ENCODE peak calls at places on chromosomes 16 and 17, in four cellular contexts. Y is HT1080, B is neuronal stem cell, S is ovary. U is an unnamed sample.

GRCh38 chr16:81136331-81137011 is 40.3 kb upstream of the GCSH start:
- DNase-seq in Y (no peak), B (no peak), S (no peak), U (no peak)

GRCh38 chr17:46742539-46743270 is 75.8 kb downstream of the WNT3 start:
- DNase-seq in Y (peak; percentile 93), B (no peak), S (no peak), U (peak; percentile 98)

GRCh38 chr16:4371481-4372314 is at the start of gene VASN:
- DNase-seq in Y (peak; percentile 41), B (peak; percentile 73), S (peak; percentile 90), U (peak; percentile 63)

GRCh38 chr17:48351916-48352332 is 78.1 kb downstream of the SKAP1 start:
- DNase-seq in Y (peak; percentile 74), B (peak; percentile 30), S (no peak), U (peak; percentile 47)

GRCh38 chr17:78347453-78347852 is 12.4 kb downstream of the SOCS3 start:
- DNase-seq in Y (no peak), B (no peak), S (no peak), U (no peak)

GRCh38 chr16:76059186-76059585 is 218.0 kb upstream of the CNTNAP4 start:
- DNase-seq in Y (peak; percentile 88), B (no peak), S (no peak), U (no peak)

GRCh38 chr17:74970395-74970794 is 2.2 kb downstream of the HID1 start:
- DNase-seq in Y (no peak), B (no peak), S (no peak), U (no peak)

GRCh38 chr17:36943250-36944220 is 5.2 kb upstream of the AATF start:
- DNase-seq in Y (no peak), B (no peak), S (no peak), U (no peak)

GRCh38 chr17:68509151-68510057 is 2.8 kb upstream of the PRKAR1A start:
- DNase-seq in Y (peak; percentile 22), B (no peak), S (peak; percentile 64), U (no peak)

GRCh38 chr17:31740611-31741082 is 118.4 kb downstream of the COPRS start:
- DNase-seq in Y (peak; percentile 37), B (no peak), S (no peak), U (peak; percentile 95)

GRCh38 chr17:26962255-26963162 is 331.4 kb upstream of the WSB1 start:
- DNase-seq in Y (no peak), B (no peak), S (no peak), U (no peak)

GRCh38 chr17:49565948-49566491 is 9.7 kb upstream of the NXPH3 start:
- DNase-seq in Y (no peak), B (no peak), S (peak; percentile 89), U (no peak)

GRCh38 chr16:75236736-75237397 is 14.6 kb downstream of the BCAR1 start:
- DNase-seq in Y (no peak), B (no peak), S (peak; percentile 24), U (peak; percentile 0)

GRCh38 chr16:8644513-8645140 is 23.1 kb downstream of the METTL22 start:
- DNase-seq in Y (no peak), B (no peak), S (no peak), U (no peak)

GRCh38 chr16:8966781-8967436 is 3.2 kb upstream of the USP7 start:
- DNase-seq in Y (no peak), B (no peak), S (no peak), U (no peak)

GRCh38 chr17:45341389-45342158 is 24.8 kb upstream of the MAP3K14 start:
- DNase-seq in Y (peak; percentile 100), B (peak; percentile 41), S (no peak), U (peak; percentile 83)

GRCh38 chr17:46159686-46160085 is 33.5 kb downstream of the KANSL1 start:
- DNase-seq in Y (no peak), B (no peak), S (no peak), U (peak; percentile 48)

GRCh38 chr16:12646098-12646489 is 157.6 kb downstream of the CPPED1 start:
- DNase-seq in Y (no peak), B (no peak), S (no peak), U (no peak)

GRCh38 chr16:78490847-78491246 is 391.4 kb downstream of the WWOX start:
- DNase-seq in Y (no peak), B (no peak), S (no peak), U (no peak)

GRCh38 chr16:8476824-8477223 is 113.5 kb downstream of the TMEM114 start:
- DNase-seq in Y (no peak), B (no peak), S (no peak), U (no peak)

GRCh38 chr16:73056383-73056782 is 8.5 kb upstream of the ZFHX3 start:
- DNase-seq in Y (no peak), B (no peak), S (no peak), U (no peak)

GRCh38 chr17:35166526-35166925 is 18.9 kb downstream of the UNC45B start:
- DNase-seq in Y (no peak), B (no peak), S (no peak), U (no peak)

GRCh38 chr17:31820691-31821435 is 38.2 kb downstream of the COPRS start:
- DNase-seq in Y (peak; percentile 27), B (no peak), S (no peak), U (peak; percentile 35)

GRCh38 chr17:74875970-74876593 is 3.3 kb upstream of the FDXR start:
- DNase-seq in Y (no peak), B (no peak), S (no peak), U (no peak)

GRCh38 chr17:45996282-45996937 is 2.6 kb upstream of the STH start:
- DNase-seq in Y (no peak), B (no peak), S (no peak), U (no peak)

GRCh38 chr17:40937384-40937819 is at the start of gene KRT23:
- DNase-seq in Y (no peak), B (no peak), S (no peak), U (no peak)

GRCh38 chr17:75812096-75813001 is 27.7 kb downstream of the UNK start:
- DNase-seq in Y (no peak), B (no peak), S (no peak), U (no peak)

GRCh38 chr16:54194008-54194731 is 92.4 kb downstream of the IRX3 start:
- DNase-seq in Y (no peak), B (peak; percentile 18), S (peak; percentile 41), U (peak; percentile 1)

GRCh38 chr17:44865921-44866320 is 18.2 kb downstream of the HIGD1B start:
- DNase-seq in Y (no peak), B (no peak), S (no peak), U (no peak)

GRCh38 chr17:77143306-77143705 is 2.5 kb downstream of the SEC14L1 start:
- DNase-seq in Y (no peak), B (no peak), S (no peak), U (no peak)

GRCh38 chr16:48525201-48526057 is 84.6 kb downstream of the N4BP1 start:
- DNase-seq in Y (no peak), B (no peak), S (no peak), U (no peak)

GRCh38 chr16:80806957-80807356 is 2.6 kb upstream of the CDYL2 start:
- DNase-seq in Y (peak; percentile 96), B (no peak), S (no peak), U (no peak)

GRCh38 chr17:59161477-59161876 is 5.9 kb downstream of the PRR11 start:
- DNase-seq in Y (no peak), B (no peak), S (no peak), U (no peak)

GRCh38 chr17:64183815-64184397 is 54.0 kb upstream of the ERN1 start:
- DNase-seq in Y (peak; percentile 89), B (no peak), S (no peak), U (peak; percentile 79)

U was measured in HCEC 1CT.